ENCODE peak calls at places on chromosomes 13 and 19, in five cellular contexts. One of them, this sample, is unnamed.

GRCh38 chr13:29619995-29620394 is 24.5 kb upstream of the SLC7A1 start:
- DNase-seq in ecto neural progenitor cell: no peak
- DNase-seq in pons: no peak
- DNase-seq in HEK293T: no peak
- DNase-seq in thoracic aorta: no peak
- DNase-seq in this sample: peak

GRCh38 chr13:80399340-80400163 is 58.6 kb upstream of the SPRY2 start:
- DNase-seq in ecto neural progenitor cell: no peak
- DNase-seq in pons: peak
- DNase-seq in HEK293T: no peak
- DNase-seq in thoracic aorta: no peak
- DNase-seq in this sample: no peak

GRCh38 chr13:73036566-73036965 is 22.2 kb upstream of the KLF5 start:
- DNase-seq in ecto neural progenitor cell: no peak
- DNase-seq in pons: no peak
- DNase-seq in HEK293T: no peak
- DNase-seq in thoracic aorta: no peak
- DNase-seq in this sample: no peak

GRCh38 chr19:13060233-13060963 is 42.3 kb downstream of the LYL1 start:
- DNase-seq in ecto neural progenitor cell: no peak
- DNase-seq in pons: peak
- DNase-seq in HEK293T: no peak
- DNase-seq in thoracic aorta: no peak
- DNase-seq in this sample: no peak

GRCh38 chr13:113918981-113919646 is 54.8 kb downstream of the C13orf46 start:
- DNase-seq in ecto neural progenitor cell: no peak
- DNase-seq in pons: no peak
- DNase-seq in HEK293T: no peak
- DNase-seq in thoracic aorta: no peak
- DNase-seq in this sample: no peak

GRCh38 chr13:50636007-50636704 is 207.3 kb downstream of the DLEU7 start:
- DNase-seq in ecto neural progenitor cell: peak
- DNase-seq in pons: peak
- DNase-seq in HEK293T: peak
- DNase-seq in thoracic aorta: no peak
- DNase-seq in this sample: no peak

GRCh38 chr13:75550159-75550567 is 572 bp downstream of the UCHL3 start:
- DNase-seq in ecto neural progenitor cell: no peak
- DNase-seq in pons: no peak
- DNase-seq in HEK293T: peak
- DNase-seq in thoracic aorta: peak
- DNase-seq in this sample: no peak

GRCh38 chr19:49594157-49595005 is 3.4 kb downstream of the PRR12 start:
- DNase-seq in ecto neural progenitor cell: no peak
- DNase-seq in pons: no peak
- DNase-seq in HEK293T: no peak
- DNase-seq in thoracic aorta: no peak
- DNase-seq in this sample: no peak

GRCh38 chr13:43356566-43356965 is 333.2 kb downstream of the DNAJC15 start:
- DNase-seq in ecto neural progenitor cell: no peak
- DNase-seq in pons: no peak
- DNase-seq in HEK293T: no peak
- DNase-seq in thoracic aorta: no peak
- DNase-seq in this sample: no peak

GRCh38 chr19:8041553-8041952 is 11.0 kb upstream of the CCL25 start:
- DNase-seq in ecto neural progenitor cell: no peak
- DNase-seq in pons: no peak
- DNase-seq in HEK293T: no peak
- DNase-seq in thoracic aorta: no peak
- DNase-seq in this sample: no peak

GRCh38 chr19:44614313-44614712 is 950 bp downstream of the IGSF23 start:
- DNase-seq in ecto neural progenitor cell: no peak
- DNase-seq in pons: no peak
- DNase-seq in HEK293T: no peak
- DNase-seq in thoracic aorta: no peak
- DNase-seq in this sample: no peak

GRCh38 chr13:75906315-75906714 is 270.2 kb downstream of the LMO7 start:
- DNase-seq in ecto neural progenitor cell: no peak
- DNase-seq in pons: no peak
- DNase-seq in HEK293T: no peak
- DNase-seq in thoracic aorta: no peak
- DNase-seq in this sample: no peak

GRCh38 chr19:36210497-36210896 is 4.0 kb downstream of the ZNF565 start:
- DNase-seq in ecto neural progenitor cell: no peak
- DNase-seq in pons: no peak
- DNase-seq in HEK293T: no peak
- DNase-seq in thoracic aorta: no peak
- DNase-seq in this sample: no peak

GRCh38 chr13:33089311-33089710 is 73.1 kb downstream of the KL start:
- DNase-seq in ecto neural progenitor cell: no peak
- DNase-seq in pons: no peak
- DNase-seq in HEK293T: no peak
- DNase-seq in thoracic aorta: no peak
- DNase-seq in this sample: no peak

GRCh38 chr19:52748336-52748950 is 13.6 kb upstream of the ZNF611 start:
- DNase-seq in ecto neural progenitor cell: no peak
- DNase-seq in pons: peak
- DNase-seq in HEK293T: no peak
- DNase-seq in thoracic aorta: no peak
- DNase-seq in this sample: no peak

GRCh38 chr19:44723952-44724319 is 24.6 kb upstream of the BCL3 start:
- DNase-seq in ecto neural progenitor cell: peak
- DNase-seq in pons: peak
- DNase-seq in HEK293T: peak
- DNase-seq in thoracic aorta: peak
- DNase-seq in this sample: peak

GRCh38 chr19:941292-942132 is 15.7 kb downstream of the ARID3A start:
- DNase-seq in ecto neural progenitor cell: no peak
- DNase-seq in pons: no peak
- DNase-seq in HEK293T: no peak
- DNase-seq in thoracic aorta: no peak
- DNase-seq in this sample: no peak

GRCh38 chr19:18653853-18654252 is 17.0 kb downstream of the KLHL26 start:
- DNase-seq in ecto neural progenitor cell: no peak
- DNase-seq in pons: no peak
- DNase-seq in HEK293T: no peak
- DNase-seq in thoracic aorta: no peak
- DNase-seq in this sample: no peak

GRCh38 chr19:11361771-11362731 is 6.8 kb downstream of the PLPPR2 start:
- DNase-seq in ecto neural progenitor cell: peak
- DNase-seq in pons: no peak
- DNase-seq in HEK293T: no peak
- DNase-seq in thoracic aorta: no peak
- DNase-seq in this sample: no peak

GRCh38 chr13:71577127-71577526 is 289.9 kb downstream of the DACH1 start:
- DNase-seq in ecto neural progenitor cell: no peak
- DNase-seq in pons: no peak
- DNase-seq in HEK293T: no peak
- DNase-seq in thoracic aorta: no peak
- DNase-seq in this sample: no peak

GRCh38 chr13:110396913-110397379 is 89.9 kb downstream of the COL4A2 start:
- DNase-seq in ecto neural progenitor cell: no peak
- DNase-seq in pons: peak
- DNase-seq in HEK293T: no peak
- DNase-seq in thoracic aorta: peak
- DNase-seq in this sample: no peak

GRCh38 chr13:44819245-44819644 is 170.0 kb downstream of the NUFIP1 start:
- DNase-seq in ecto neural progenitor cell: no peak
- DNase-seq in pons: no peak
- DNase-seq in HEK293T: no peak
- DNase-seq in thoracic aorta: no peak
- DNase-seq in this sample: no peak

GRCh38 chr19:58562126-58563033 is 4.0 kb upstream of the UBE2M start:
- DNase-seq in ecto neural progenitor cell: no peak
- DNase-seq in pons: no peak
- DNase-seq in HEK293T: no peak
- DNase-seq in thoracic aorta: no peak
- DNase-seq in this sample: no peak

GRCh38 chr13:19818223-19818842 is 35.6 kb upstream of the PSPC1 start:
- DNase-seq in ecto neural progenitor cell: peak
- DNase-seq in pons: no peak
- DNase-seq in HEK293T: peak
- DNase-seq in thoracic aorta: no peak
- DNase-seq in this sample: no peak

GRCh38 chr19:36488816-36489138 is 584 bp downstream of the ZNF566 start:
- DNase-seq in ecto neural progenitor cell: no peak
- DNase-seq in pons: peak
- DNase-seq in HEK293T: peak
- DNase-seq in thoracic aorta: no peak
- DNase-seq in this sample: peak

GRCh38 chr19:4555657-4556561 is 3.6 kb downstream of the SEMA6B start:
- DNase-seq in ecto neural progenitor cell: no peak
- DNase-seq in pons: no peak
- DNase-seq in HEK293T: peak
- DNase-seq in thoracic aorta: no peak
- DNase-seq in this sample: no peak

GRCh38 chr19:14770944-14771839 is 7.2 kb downstream of the ADGRE2 start:
- DNase-seq in ecto neural progenitor cell: no peak
- DNase-seq in pons: no peak
- DNase-seq in HEK293T: no peak
- DNase-seq in thoracic aorta: no peak
- DNase-seq in this sample: no peak

GRCh38 chr13:113796211-113796875 is 37.3 kb downstream of the TMEM255B start:
- DNase-seq in ecto neural progenitor cell: no peak
- DNase-seq in pons: no peak
- DNase-seq in HEK293T: no peak
- DNase-seq in thoracic aorta: no peak
- DNase-seq in this sample: no peak

GRCh38 chr13:21603531-21604448 is at the start of gene MICU2:
- DNase-seq in ecto neural progenitor cell: peak
- DNase-seq in pons: peak
- DNase-seq in HEK293T: peak
- DNase-seq in thoracic aorta: peak
- DNase-seq in this sample: peak

GRCh38 chr13:75787249-75787940 is 151.3 kb downstream of the LMO7 start:
- DNase-seq in ecto neural progenitor cell: no peak
- DNase-seq in pons: no peak
- DNase-seq in HEK293T: no peak
- DNase-seq in thoracic aorta: no peak
- DNase-seq in this sample: no peak

GRCh38 chr19:8302357-8302691 is 5.8 kb downstream of the CD320 start:
- DNase-seq in ecto neural progenitor cell: no peak
- DNase-seq in pons: no peak
- DNase-seq in HEK293T: no peak
- DNase-seq in thoracic aorta: no peak
- DNase-seq in this sample: no peak